ENCODE peak calls at places on chromosomes 7 and 10, in seven cellular contexts. One of them, this sample, is unnamed.

GRCh38 chr10:125225051-125225450 is 64.7 kb upstream of the CTBP2 start:
- DNase-seq in GM06990: no peak
- DNase-seq in astrocyte of the spinal cord: no peak
- DNase-seq in pancreas: no peak
- DNase-seq in GM23338: peak
- DNase-seq in GM12865: no peak
- DNase-seq in tibial artery: peak
- DNase-seq in this sample: no peak

GRCh38 chr7:136869006-136869961 is 832 bp downstream of the CHRM2 start:
- DNase-seq in GM06990: peak
- DNase-seq in astrocyte of the spinal cord: peak
- DNase-seq in pancreas: no peak
- DNase-seq in GM23338: peak
- DNase-seq in GM12865: no peak
- DNase-seq in tibial artery: no peak
- DNase-seq in this sample: peak

GRCh38 chr7:72751978-72752377 is 76.0 kb downstream of the TYW1B start:
- DNase-seq in GM06990: no peak
- DNase-seq in astrocyte of the spinal cord: no peak
- DNase-seq in pancreas: no peak
- DNase-seq in GM23338: peak
- DNase-seq in GM12865: no peak
- DNase-seq in tibial artery: no peak
- DNase-seq in this sample: no peak

GRCh38 chr7:46776790-46777189 is 805.1 kb downstream of the TNS3 start:
- DNase-seq in GM06990: no peak
- DNase-seq in astrocyte of the spinal cord: peak
- DNase-seq in pancreas: no peak
- DNase-seq in GM23338: peak
- DNase-seq in GM12865: peak
- DNase-seq in tibial artery: no peak
- DNase-seq in this sample: peak

GRCh38 chr10:89644967-89645741 is at the start of gene PANK1:
- DNase-seq in GM06990: peak
- DNase-seq in astrocyte of the spinal cord: peak
- DNase-seq in pancreas: peak
- DNase-seq in GM23338: peak
- DNase-seq in GM12865: peak
- DNase-seq in tibial artery: peak
- DNase-seq in this sample: peak

GRCh38 chr7:106611911-106612310 is 49.0 kb downstream of the CCDC71L start:
- DNase-seq in GM06990: no peak
- DNase-seq in astrocyte of the spinal cord: no peak
- DNase-seq in pancreas: no peak
- DNase-seq in GM23338: no peak
- DNase-seq in GM12865: no peak
- DNase-seq in tibial artery: no peak
- DNase-seq in this sample: no peak

GRCh38 chr7:13036256-13036765 is 348.9 kb downstream of the ARL4A start:
- DNase-seq in GM06990: no peak
- DNase-seq in astrocyte of the spinal cord: peak
- DNase-seq in pancreas: no peak
- DNase-seq in GM23338: no peak
- DNase-seq in GM12865: no peak
- DNase-seq in tibial artery: no peak
- DNase-seq in this sample: peak

GRCh38 chr7:77415822-77416620 is at the start of gene GSAP:
- DNase-seq in GM06990: peak
- DNase-seq in astrocyte of the spinal cord: no peak
- DNase-seq in pancreas: peak
- DNase-seq in GM23338: peak
- DNase-seq in GM12865: peak
- DNase-seq in tibial artery: peak
- DNase-seq in this sample: peak

GRCh38 chr7:154978045-154978444 is 24.9 kb downstream of the PAXIP1 start:
- DNase-seq in GM06990: no peak
- DNase-seq in astrocyte of the spinal cord: no peak
- DNase-seq in pancreas: no peak
- DNase-seq in GM23338: no peak
- DNase-seq in GM12865: no peak
- DNase-seq in tibial artery: no peak
- DNase-seq in this sample: peak

GRCh38 chr10:78502208-78502943 is 468.7 kb downstream of the RPS24 start:
- DNase-seq in GM06990: no peak
- DNase-seq in astrocyte of the spinal cord: peak
- DNase-seq in pancreas: no peak
- DNase-seq in GM23338: no peak
- DNase-seq in GM12865: no peak
- DNase-seq in tibial artery: no peak
- DNase-seq in this sample: peak

GRCh38 chr10:130820880-130821482 is 490.5 kb downstream of the TCERG1L start:
- DNase-seq in GM06990: no peak
- DNase-seq in astrocyte of the spinal cord: no peak
- DNase-seq in pancreas: no peak
- DNase-seq in GM23338: no peak
- DNase-seq in GM12865: no peak
- DNase-seq in tibial artery: no peak
- DNase-seq in this sample: no peak

GRCh38 chr7:157679607-157680006 is 342.8 kb downstream of the DNAJB6 start:
- DNase-seq in GM06990: no peak
- DNase-seq in astrocyte of the spinal cord: peak
- DNase-seq in pancreas: no peak
- DNase-seq in GM23338: no peak
- DNase-seq in GM12865: no peak
- DNase-seq in tibial artery: peak
- DNase-seq in this sample: no peak

GRCh38 chr10:7407368-7408002 is 3.3 kb downstream of the SFMBT2 start:
- DNase-seq in GM06990: peak
- DNase-seq in astrocyte of the spinal cord: no peak
- DNase-seq in pancreas: no peak
- DNase-seq in GM23338: peak
- DNase-seq in GM12865: no peak
- DNase-seq in tibial artery: no peak
- DNase-seq in this sample: peak

GRCh38 chr7:100655908-100656674 is at the start of gene ACTL6B:
- DNase-seq in GM06990: no peak
- DNase-seq in astrocyte of the spinal cord: peak
- DNase-seq in pancreas: peak
- DNase-seq in GM23338: peak
- DNase-seq in GM12865: peak
- DNase-seq in tibial artery: no peak
- DNase-seq in this sample: peak

GRCh38 chr10:103668351-103669242 is 175.1 kb downstream of the NEURL1 start:
- DNase-seq in GM06990: no peak
- DNase-seq in astrocyte of the spinal cord: peak
- DNase-seq in pancreas: no peak
- DNase-seq in GM23338: no peak
- DNase-seq in GM12865: no peak
- DNase-seq in tibial artery: peak
- DNase-seq in this sample: peak

GRCh38 chr7:103640031-103640779 is 194.2 kb upstream of the SLC26A5 start:
- DNase-seq in GM06990: no peak
- DNase-seq in astrocyte of the spinal cord: peak
- DNase-seq in pancreas: no peak
- DNase-seq in GM23338: no peak
- DNase-seq in GM12865: no peak
- DNase-seq in tibial artery: no peak
- DNase-seq in this sample: no peak

GRCh38 chr7:105097619-105098018 is 83.6 kb downstream of the KMT2E start:
- DNase-seq in GM06990: no peak
- DNase-seq in astrocyte of the spinal cord: peak
- DNase-seq in pancreas: no peak
- DNase-seq in GM23338: no peak
- DNase-seq in GM12865: no peak
- DNase-seq in tibial artery: no peak
- DNase-seq in this sample: peak

DNA sequence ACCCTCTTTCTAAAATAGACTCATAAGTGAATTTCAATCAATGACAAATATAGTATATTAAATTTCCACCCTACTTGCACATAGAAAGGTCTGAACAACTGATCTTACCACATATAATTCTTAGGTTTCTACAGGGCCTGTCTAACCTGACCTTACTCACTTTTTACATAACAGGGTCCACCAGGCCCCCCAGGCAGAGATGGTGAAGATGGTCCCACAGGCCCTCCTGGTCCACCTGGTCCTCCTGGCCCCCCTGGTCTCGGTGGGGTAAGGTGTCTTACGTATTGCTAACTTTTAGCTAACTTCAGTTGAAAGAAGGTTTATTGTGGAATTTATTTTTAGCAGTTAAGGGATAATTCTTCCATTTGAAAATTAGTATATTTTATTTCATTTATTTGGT is 5.3 kb downstream of the COL1A2 start:
- DNase-seq in GM06990: no peak
- DNase-seq in astrocyte of the spinal cord: peak
- DNase-seq in pancreas: no peak
- DNase-seq in GM23338: no peak
- DNase-seq in GM12865: no peak
- DNase-seq in tibial artery: no peak
- DNase-seq in this sample: no peak
- H3K4me3 ChIP-seq in GM06990: no peak
- H3K4me3 ChIP-seq in astrocyte of the spinal cord: peak
- H3K4me3 ChIP-seq in pancreas: no peak
- H3K4me3 ChIP-seq in GM23338: no peak
- H3K4me3 ChIP-seq in GM12865: no peak
- H3K4me3 ChIP-seq in tibial artery: peak
- H3K4me3 ChIP-seq in this sample: peak

GRCh38 chr10:22258471-22258870 is 40.7 kb upstream of the EBLN1 start:
- DNase-seq in GM06990: no peak
- DNase-seq in astrocyte of the spinal cord: no peak
- DNase-seq in pancreas: no peak
- DNase-seq in GM23338: no peak
- DNase-seq in GM12865: no peak
- DNase-seq in tibial artery: no peak
- DNase-seq in this sample: no peak

GRCh38 chr10:22253578-22253882 is 35.7 kb upstream of the EBLN1 start:
- DNase-seq in GM06990: no peak
- DNase-seq in astrocyte of the spinal cord: no peak
- DNase-seq in pancreas: no peak
- DNase-seq in GM23338: peak
- DNase-seq in GM12865: no peak
- DNase-seq in tibial artery: peak
- DNase-seq in this sample: no peak

GRCh38 chr10:22263106-22263505 is 45.3 kb upstream of the EBLN1 start:
- DNase-seq in GM06990: no peak
- DNase-seq in astrocyte of the spinal cord: no peak
- DNase-seq in pancreas: no peak
- DNase-seq in GM23338: no peak
- DNase-seq in GM12865: no peak
- DNase-seq in tibial artery: no peak
- DNase-seq in this sample: no peak

GRCh38 chr10:22259280-22259679 is 41.5 kb upstream of the EBLN1 start:
- DNase-seq in GM06990: no peak
- DNase-seq in astrocyte of the spinal cord: no peak
- DNase-seq in pancreas: no peak
- DNase-seq in GM23338: peak
- DNase-seq in GM12865: peak
- DNase-seq in tibial artery: no peak
- DNase-seq in this sample: peak
- TF ChIP-seq CTCF in GM06990: peak
- TF ChIP-seq CTCF in astrocyte of the spinal cord: no peak
- TF ChIP-seq CTCF in pancreas: no peak
- TF ChIP-seq CTCF in GM23338: peak
- TF ChIP-seq CTCF in GM12865: peak
- TF ChIP-seq CTCF in tibial artery: no peak
- TF ChIP-seq CTCF in this sample: no peak

GRCh38 chr10:308101-308500 is 172.8 kb downstream of the ZMYND11 start:
- DNase-seq in GM06990: no peak
- DNase-seq in astrocyte of the spinal cord: no peak
- DNase-seq in pancreas: no peak
- DNase-seq in GM23338: no peak
- DNase-seq in GM12865: peak
- DNase-seq in tibial artery: no peak
- DNase-seq in this sample: no peak

GRCh38 chr10:311901-312665 is 176.8 kb downstream of the ZMYND11 start:
- DNase-seq in GM06990: no peak
- DNase-seq in astrocyte of the spinal cord: no peak
- DNase-seq in pancreas: no peak
- DNase-seq in GM23338: no peak
- DNase-seq in GM12865: no peak
- DNase-seq in tibial artery: no peak
- DNase-seq in this sample: no peak

GRCh38 chr10:308572-309085 is 173.4 kb downstream of the ZMYND11 start:
- DNase-seq in GM06990: no peak
- DNase-seq in astrocyte of the spinal cord: no peak
- DNase-seq in pancreas: peak
- DNase-seq in GM23338: no peak
- DNase-seq in GM12865: no peak
- DNase-seq in tibial artery: no peak
- DNase-seq in this sample: no peak

GRCh38 chr10:310976-311639 is 175.9 kb downstream of the ZMYND11 start:
- DNase-seq in GM06990: no peak
- DNase-seq in astrocyte of the spinal cord: peak
- DNase-seq in pancreas: no peak
- DNase-seq in GM23338: no peak
- DNase-seq in GM12865: no peak
- DNase-seq in tibial artery: no peak
- DNase-seq in this sample: no peak

DNA sequence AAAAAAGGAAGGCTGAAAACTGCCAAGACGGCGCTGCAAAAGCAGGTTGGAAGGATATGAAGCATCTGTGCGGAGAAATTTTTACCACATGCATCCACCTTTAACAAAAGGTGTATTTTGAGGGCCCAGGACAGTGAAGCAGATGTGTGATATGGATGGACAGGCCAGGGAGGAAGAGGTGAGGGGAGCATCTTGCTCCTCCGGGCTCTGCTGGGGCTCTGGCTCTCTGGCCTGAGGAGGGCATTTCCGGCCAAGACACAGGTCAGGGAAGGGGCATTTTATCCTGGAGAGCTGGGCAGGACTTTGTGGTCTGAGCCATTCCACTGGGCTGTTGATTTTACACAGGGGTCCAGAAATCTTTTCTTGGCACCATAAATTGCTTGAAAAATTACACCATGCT is 175.1 kb downstream of the ZMYND11 start:
- DNase-seq in GM06990: no peak
- DNase-seq in astrocyte of the spinal cord: no peak
- DNase-seq in pancreas: no peak
- DNase-seq in GM23338: no peak
- DNase-seq in GM12865: no peak
- DNase-seq in tibial artery: no peak
- DNase-seq in this sample: no peak
- H3K4me3 ChIP-seq in GM06990: no peak
- H3K4me3 ChIP-seq in astrocyte of the spinal cord: no peak
- H3K4me3 ChIP-seq in pancreas: no peak
- H3K4me3 ChIP-seq in GM23338: no peak
- H3K4me3 ChIP-seq in GM12865: no peak
- H3K4me3 ChIP-seq in tibial artery: no peak
- H3K4me3 ChIP-seq in this sample: no peak

GRCh38 chr10:68756246-68756645 is 35.2 kb downstream of the CCAR1 start:
- DNase-seq in GM06990: no peak
- DNase-seq in astrocyte of the spinal cord: no peak
- DNase-seq in pancreas: no peak
- DNase-seq in GM23338: no peak
- DNase-seq in GM12865: no peak
- DNase-seq in tibial artery: no peak
- DNase-seq in this sample: no peak

GRCh38 chr10:68756766-68757165 is 35.7 kb downstream of the CCAR1 start:
- DNase-seq in GM06990: no peak
- DNase-seq in astrocyte of the spinal cord: no peak
- DNase-seq in pancreas: no peak
- DNase-seq in GM23338: no peak
- DNase-seq in GM12865: no peak
- DNase-seq in tibial artery: no peak
- DNase-seq in this sample: no peak

GRCh38 chr10:68759223-68759863 is 38.3 kb downstream of the CCAR1 start:
- DNase-seq in GM06990: no peak
- DNase-seq in astrocyte of the spinal cord: no peak
- DNase-seq in pancreas: no peak
- DNase-seq in GM23338: no peak
- DNase-seq in GM12865: no peak
- DNase-seq in tibial artery: no peak
- DNase-seq in this sample: no peak

GRCh38 chr10:68759967-68760366 is 38.9 kb downstream of the CCAR1 start:
- DNase-seq in GM06990: no peak
- DNase-seq in astrocyte of the spinal cord: no peak
- DNase-seq in pancreas: no peak
- DNase-seq in GM23338: no peak
- DNase-seq in GM12865: no peak
- DNase-seq in tibial artery: no peak
- DNase-seq in this sample: no peak
- TF ChIP-seq CTCF in GM06990: no peak
- TF ChIP-seq CTCF in astrocyte of the spinal cord: no peak
- TF ChIP-seq CTCF in pancreas: no peak
- TF ChIP-seq CTCF in GM23338: no peak
- TF ChIP-seq CTCF in GM12865: no peak
- TF ChIP-seq CTCF in tibial artery: no peak
- TF ChIP-seq CTCF in this sample: no peak

This sample was measured in fibroblast of villous mesenchyme.